ENCODE peak calls at places on chromosomes 7 and 10, in eight cellular contexts. B, F, X, Q, O, S, H and D are unnamed samples.

GRCh38 chr10:129528376-129528978 is 61.4 kb downstream of the MGMT start:
- DNase-seq in H (no peak), B (no peak), O (no peak), S (no peak), X (no peak), Q (no peak), F (no peak), D (no peak)

GRCh38 chr7:37577901-37578300 is 105.7 kb upstream of the GPR141 start:
- DNase-seq in S (no peak), H (no peak), X (no peak), F (no peak), O (no peak), Q (no peak), B (no peak), D (no peak)

GRCh38 chr7:84105582-84105981 is 89.0 kb downstream of the SEMA3A start:
- DNase-seq in Q (no peak), X (no peak), F (no peak), B (no peak), S (no peak), H (no peak), O (no peak), D (no peak)

GRCh38 chr10:76779163-76779820 is 858.3 kb downstream of the KCNMA1 start:
- DNase-seq in H (peak; percentile 70), B (no peak), O (no peak), F (no peak), X (no peak), S (no peak), Q (no peak), D (no peak)

GRCh38 chr10:15103513-15103912 is 6.4 kb downstream of the RPP38 start:
- DNase-seq in Q (no peak), H (no peak), O (no peak), B (no peak), F (no peak), X (no peak), S (no peak), D (no peak)

GRCh38 chr10:94052901-94053638 is 59.3 kb downstream of the PLCE1 start:
- DNase-seq in Q (no peak), H (no peak), F (no peak), O (no peak), X (no peak), B (no peak), S (no peak), D (no peak)

GRCh38 chr7:683526-684205 is 42.8 kb upstream of the DNAAF5 start:
- DNase-seq in O (no peak), F (peak; percentile 60), X (peak; percentile 12), S (peak; percentile 4), B (no peak), H (no peak), Q (peak; percentile 5), D (no peak)

GRCh38 chr10:12531305-12531738 is 182.0 kb downstream of the CAMK1D start:
- DNase-seq in S (peak; percentile 65), X (no peak), H (peak; percentile 13), F (no peak), O (no peak), B (peak; percentile 20), Q (no peak), D (peak; percentile 66)

GRCh38 chr10:11714750-11715365 is 27.3 kb upstream of the ECHDC3 start:
- DNase-seq in Q (no peak), B (no peak), X (no peak), F (no peak), O (no peak), H (no peak), S (no peak), D (no peak)

GRCh38 chr7:68866136-68866535 is 732.1 kb upstream of the AUTS2 start:
- DNase-seq in H (peak; percentile 62), Q (no peak), F (no peak), O (no peak), B (no peak), S (no peak), X (no peak), D (no peak)

GRCh38 chr7:8213381-8213780 is 48.6 kb downstream of the ICA1 start:
- DNase-seq in H (no peak), S (no peak), O (no peak), X (no peak), F (no peak), B (no peak), Q (no peak), D (no peak)

GRCh38 chr10:70404906-70405824 is 1.2 kb downstream of the EIF4EBP2 start:
- DNase-seq in O (peak; percentile 94), Q (peak; percentile 78), X (peak; percentile 74), H (peak; percentile 70), S (peak; percentile 77), B (peak; percentile 88), F (peak; percentile 86), D (peak; percentile 90)

GRCh38 chr7:27199820-27200760 is at the start of gene HOXA13:
- DNase-seq in S (no peak), B (no peak), H (peak; percentile 80), X (peak; percentile 93), F (peak; percentile 51), Q (no peak), O (peak; percentile 58), D (no peak)

GRCh38 chr10:65355141-65355680 is 1570.6 kb upstream of the LRRTM3 start:
- DNase-seq in O (no peak), Q (no peak), H (no peak), F (no peak), B (no peak), X (no peak), S (no peak), D (no peak)

GRCh38 chr10:65360497-65360896 is 1565.3 kb upstream of the LRRTM3 start:
- DNase-seq in X (no peak), H (no peak), Q (no peak), F (no peak), S (no peak), B (no peak), O (no peak), D (no peak)

DNA sequence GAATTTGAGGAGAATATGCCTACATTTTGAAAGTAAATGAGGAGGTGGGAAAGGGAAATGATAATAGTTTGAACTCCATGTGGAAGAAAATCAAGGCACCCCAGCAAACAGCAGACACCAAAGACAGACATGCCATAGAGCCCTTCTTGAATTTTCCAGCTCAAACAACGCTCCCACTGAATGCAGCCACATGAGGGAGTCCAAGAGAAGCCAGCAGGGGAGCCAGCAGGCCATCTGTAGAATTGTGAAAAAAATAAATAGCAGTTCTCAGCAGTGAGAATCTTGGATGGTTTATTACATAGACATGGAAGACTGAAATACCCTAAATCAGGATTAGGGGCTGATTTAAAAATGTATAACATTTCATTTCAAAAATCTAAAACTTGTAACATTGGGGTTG is 1567.3 kb upstream of the LRRTM3 start:
- DNase-seq in X (no peak), S (no peak), H (peak; percentile 69), O (no peak), F (no peak), B (no peak), Q (peak; percentile 27), D (no peak)
- TF ChIP-seq CTCF in X (peak; percentile 12), S (peak; percentile 50), H (peak; percentile 77), O (no peak), F (no peak), B (no peak), Q (peak; percentile 47), D (peak; percentile 44)

DNA sequence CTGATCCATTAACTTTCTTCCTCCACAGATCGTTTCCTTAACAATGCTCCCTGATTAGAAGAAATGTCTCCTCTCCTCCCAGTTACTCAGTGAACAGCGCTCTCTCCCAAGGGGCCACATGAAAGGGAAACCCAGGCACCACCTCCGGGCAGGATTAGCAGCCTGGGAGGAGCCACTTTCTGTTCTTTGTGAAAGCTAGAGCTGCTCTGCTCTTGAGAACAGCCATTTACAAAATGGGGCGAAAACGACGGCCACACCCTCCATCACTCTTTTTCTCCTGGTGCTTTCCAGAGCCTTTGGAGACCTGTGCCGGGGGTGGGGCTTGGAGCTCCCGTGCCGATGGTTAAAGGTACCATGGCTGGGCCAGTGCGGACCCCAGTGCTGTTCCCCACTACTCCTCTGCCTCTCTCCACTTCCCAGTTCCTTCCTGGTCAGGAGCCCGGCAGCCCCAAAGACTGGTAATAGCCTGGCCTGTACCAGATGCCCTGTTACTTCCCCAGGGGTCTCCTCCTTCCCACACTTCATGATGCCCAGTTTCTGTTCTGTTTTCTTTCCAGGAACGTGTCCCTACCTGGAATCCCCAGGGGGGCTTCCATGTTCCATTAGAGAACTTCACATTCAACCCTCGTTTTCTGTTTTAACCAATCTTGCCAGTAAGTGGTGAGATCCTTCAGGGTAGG is 402.9 kb upstream of the GALNT17 start:
- DNase-seq in Q (no peak), O (no peak), X (peak; percentile 51), B (no peak), S (no peak), H (peak; percentile 93), F (no peak), D (no peak)
- H3K4me1 ChIP-seq in Q (no peaks in the 10 kb centered on the region), O (peaks cover 2% of the 10 kb centered on the region), X (peaks cover 18% of the 10 kb centered on the region), B (no peaks in the 10 kb centered on the region), S (no peaks in the 10 kb centered on the region), H (peaks cover 8% of the 10 kb centered on the region), F (peaks cover 3% of the 10 kb centered on the region), D (peaks cover 19% of the 10 kb centered on the region)

GRCh38 chr7:47285860-47286491 is 295.9 kb downstream of the TNS3 start:
- DNase-seq in S (no peak), H (no peak), F (no peak), X (no peak), B (no peak), Q (no peak), O (no peak), D (no peak)
- TF ChIP-seq CTCF in S (peak; percentile 31), H (peak; percentile 31), F (no peak), X (no peak), B (no peak), Q (no peak), O (no peak), D (no peak)

GRCh38 chr10:124709862-124710261 is 34.3 kb downstream of the FAM53B start:
- DNase-seq in O (peak; percentile 76), Q (no peak), S (peak; percentile 65), F (peak; percentile 87), B (no peak), X (peak; percentile 87), H (no peak), D (no peak)

GRCh38 chr10:124708246-124708779 is 35.9 kb downstream of the FAM53B start:
- DNase-seq in O (no peak), S (no peak), F (peak; percentile 67), X (peak; percentile 49), H (no peak), B (no peak), Q (no peak), D (peak; percentile 47)

GRCh38 chr10:124707546-124707945 is 36.6 kb downstream of the FAM53B start:
- DNase-seq in Q (no peak), O (no peak), X (no peak), H (no peak), B (no peak), F (no peak), S (no peak), D (peak; percentile 54)

GRCh38 chr10:124710266-124710881 is 33.8 kb downstream of the FAM53B start:
- DNase-seq in S (no peak), B (no peak), X (peak; percentile 43), Q (no peak), H (no peak), F (peak; percentile 77), O (no peak), D (peak; percentile 52)

DNA sequence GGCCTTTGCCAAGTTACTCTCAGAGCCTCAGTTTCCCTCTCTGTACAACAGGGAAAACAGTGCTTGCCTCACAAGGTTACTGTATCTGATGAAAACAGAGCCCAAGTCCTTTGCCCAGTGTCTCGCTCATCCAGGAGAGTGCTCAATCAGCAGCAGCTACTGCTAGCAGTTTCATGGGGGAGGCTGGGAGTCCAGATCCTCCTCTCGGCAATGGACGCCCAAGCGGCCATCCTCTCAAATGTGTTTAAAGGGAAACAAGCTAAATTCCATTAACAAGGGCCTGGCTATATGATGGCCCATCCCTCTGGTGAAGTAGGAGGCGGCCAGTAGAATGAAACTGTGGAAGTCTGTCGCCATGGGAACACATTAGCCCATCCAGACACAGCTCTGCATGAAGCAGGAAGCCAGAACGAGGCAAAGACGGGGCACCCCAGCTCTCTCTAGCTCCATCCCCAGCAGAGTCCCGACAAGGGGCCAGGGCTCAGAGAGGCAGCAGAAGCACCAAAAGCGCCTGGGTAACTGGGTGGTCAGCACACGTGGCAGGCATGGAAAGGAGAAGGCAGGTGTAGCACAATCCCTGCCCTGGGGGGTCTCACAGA is 35.2 kb downstream of the FAM53B start:
- DNase-seq in O (no peak), B (no peak), Q (no peak), F (peak; percentile 64), X (peak; percentile 44), H (peak; percentile 63), S (no peak), D (no peak)
- H3K4me1 ChIP-seq in O (peaks cover 15% of the 10 kb centered on the region), B (peaks cover 79% of the 10 kb centered on the region), Q (peaks cover 31% of the 10 kb centered on the region), F (peaks cover 77% of the 10 kb centered on the region), X (peaks cover 55% of the 10 kb centered on the region), H (no peaks in the 10 kb centered on the region), S (peaks cover 100% of the 10 kb centered on the region), D (peaks cover 55% of the 10 kb centered on the region)